ENCODE peak calls at places on chromosomes 11 and 22, in seven cellular contexts. B, G, R, L, E, J and P are unnamed samples.

GRCh38 chr22:36352775-36353507 is 34.8 kb downstream of the MYH9 start:
- DNase-seq in B (peak), J (peak), R (no peak), E (no peak), L (no peak), G (no peak), P (no peak)

GRCh38 chr22:46040471-46041465 is 63.8 kb upstream of the WNT7B start:
- DNase-seq in B (no peak), L (no peak), J (no peak), G (no peak), R (no peak), E (no peak), P (no peak)

GRCh38 chr22:32237905-32238304 is 17.2 kb downstream of the SLC5A4 start:
- DNase-seq in L (no peak), R (no peak), E (no peak), B (no peak), J (no peak), G (peak), P (no peak)

GRCh38 chr22:29797351-29797750 is 30.2 kb downstream of the UQCR10 start:
- DNase-seq in J (no peak), R (peak), L (no peak), G (no peak), B (no peak), E (no peak), P (no peak)

GRCh38 chr11:130068986-130069683 is 559 bp upstream of the APLP2 start:
- DNase-seq in E (no peak), J (peak), R (peak), G (peak), L (peak), B (peak), P (peak)

GRCh38 chr22:23216331-23217170 is 36.2 kb downstream of the BCR start:
- DNase-seq in L (no peak), R (peak), B (peak), E (no peak), G (no peak), J (no peak), P (no peak)

GRCh38 chr11:102138677-102139076 is 28.4 kb downstream of the YAP1 start:
- DNase-seq in G (no peak), B (no peak), L (no peak), R (no peak), J (no peak), E (no peak), P (no peak)

GRCh38 chr11:75029836-75030631 is 41.3 kb downstream of the NEU3 start:
- DNase-seq in J (no peak), E (no peak), G (no peak), R (no peak), L (no peak), B (no peak), P (no peak)

GRCh38 chr11:70115778-70116177 is 37.7 kb downstream of the ANO1 start:
- DNase-seq in G (no peak), E (no peak), R (no peak), B (no peak), J (no peak), L (no peak), P (no peak)

GRCh38 chr22:19622061-19622441 is 92.3 kb upstream of the SEPTIN5 start:
- DNase-seq in J (no peak), L (no peak), E (no peak), B (no peak), R (no peak), G (no peak), P (no peak)

GRCh38 chr22:49889071-49889470 is 29.2 kb downstream of the ALG12 start:
- DNase-seq in J (no peak), R (no peak), B (no peak), G (no peak), L (no peak), E (no peak), P (no peak)